ENCODE peak calls at places on chromosomes 3 and 15, in seven cellular contexts. One of them, this sample, is unnamed.

GRCh38 chr15:63244399-63244798 is 33.0 kb upstream of the APH1B start:
- DNase-seq in NB4: no peak
- DNase-seq in choroid plexus epithelial cell: peak
- DNase-seq in fibroblast of the aortic adventitia: peak
- DNase-seq in progenitor cell of endocrine pancreas: no peak
- DNase-seq in astrocyte of the spinal cord: peak
- DNase-seq in neural crest cell: no peak
- DNase-seq in this sample: no peak

GRCh38 chr15:48579945-48580671 is 65.4 kb downstream of the FBN1 start:
- DNase-seq in choroid plexus epithelial cell: peak
- DNase-seq in NB4: no peak
- DNase-seq in neural crest cell: no peak
- DNase-seq in progenitor cell of endocrine pancreas: no peak
- DNase-seq in astrocyte of the spinal cord: no peak
- DNase-seq in fibroblast of the aortic adventitia: peak
- DNase-seq in this sample: no peak

GRCh38 chr3:54663558-54664114 is 264.2 kb downstream of the LRTM1 start:
- DNase-seq in neural crest cell: no peak
- DNase-seq in astrocyte of the spinal cord: no peak
- DNase-seq in NB4: no peak
- DNase-seq in progenitor cell of endocrine pancreas: no peak
- DNase-seq in fibroblast of the aortic adventitia: no peak
- DNase-seq in choroid plexus epithelial cell: no peak
- DNase-seq in this sample: no peak

GRCh38 chr15:77186518-77187095 is 115.7 kb upstream of the TSPAN3 start:
- DNase-seq in astrocyte of the spinal cord: peak
- DNase-seq in choroid plexus epithelial cell: peak
- DNase-seq in progenitor cell of endocrine pancreas: no peak
- DNase-seq in neural crest cell: no peak
- DNase-seq in NB4: peak
- DNase-seq in fibroblast of the aortic adventitia: peak
- DNase-seq in this sample: peak

GRCh38 chr15:36221992-36222391 is 357.4 kb upstream of the CDIN1 start:
- DNase-seq in NB4: peak
- DNase-seq in astrocyte of the spinal cord: no peak
- DNase-seq in choroid plexus epithelial cell: no peak
- DNase-seq in neural crest cell: no peak
- DNase-seq in fibroblast of the aortic adventitia: no peak
- DNase-seq in progenitor cell of endocrine pancreas: no peak
- DNase-seq in this sample: no peak

GRCh38 chr3:143536817-143537535 is 311.3 kb downstream of the SLC9A9 start:
- DNase-seq in choroid plexus epithelial cell: peak
- DNase-seq in neural crest cell: no peak
- DNase-seq in astrocyte of the spinal cord: peak
- DNase-seq in fibroblast of the aortic adventitia: peak
- DNase-seq in progenitor cell of endocrine pancreas: no peak
- DNase-seq in NB4: no peak
- DNase-seq in this sample: peak

GRCh38 chr3:193305356-193305755 is 64.3 kb downstream of the PLAAT1 start:
- DNase-seq in NB4: no peak
- DNase-seq in astrocyte of the spinal cord: no peak
- DNase-seq in progenitor cell of endocrine pancreas: no peak
- DNase-seq in neural crest cell: no peak
- DNase-seq in choroid plexus epithelial cell: no peak
- DNase-seq in fibroblast of the aortic adventitia: no peak
- DNase-seq in this sample: no peak

GRCh38 chr15:88031461-88031860 is 225.1 kb downstream of the NTRK3 start:
- DNase-seq in choroid plexus epithelial cell: no peak
- DNase-seq in fibroblast of the aortic adventitia: no peak
- DNase-seq in progenitor cell of endocrine pancreas: no peak
- DNase-seq in NB4: no peak
- DNase-seq in neural crest cell: no peak
- DNase-seq in astrocyte of the spinal cord: no peak
- DNase-seq in this sample: no peak

GRCh38 chr3:95721938-95722337 is 1092.5 kb upstream of the EPHA6 start:
- DNase-seq in astrocyte of the spinal cord: no peak
- DNase-seq in NB4: peak
- DNase-seq in neural crest cell: no peak
- DNase-seq in fibroblast of the aortic adventitia: peak
- DNase-seq in choroid plexus epithelial cell: no peak
- DNase-seq in progenitor cell of endocrine pancreas: no peak
- DNase-seq in this sample: no peak

GRCh38 chr3:11434017-11434526 is 161.9 kb downstream of the ATG7 start:
- DNase-seq in NB4: no peak
- DNase-seq in choroid plexus epithelial cell: peak
- DNase-seq in fibroblast of the aortic adventitia: peak
- DNase-seq in progenitor cell of endocrine pancreas: no peak
- DNase-seq in neural crest cell: no peak
- DNase-seq in astrocyte of the spinal cord: peak
- DNase-seq in this sample: peak

GRCh38 chr15:89128320-89129122 is 40.3 kb downstream of the ABHD2 start:
- DNase-seq in fibroblast of the aortic adventitia: no peak
- DNase-seq in choroid plexus epithelial cell: no peak
- DNase-seq in progenitor cell of endocrine pancreas: no peak
- DNase-seq in NB4: peak
- DNase-seq in astrocyte of the spinal cord: no peak
- DNase-seq in neural crest cell: no peak
- DNase-seq in this sample: no peak

GRCh38 chr15:89129816-89130134 is 41.5 kb downstream of the ABHD2 start:
- DNase-seq in astrocyte of the spinal cord: no peak
- DNase-seq in NB4: no peak
- DNase-seq in fibroblast of the aortic adventitia: no peak
- DNase-seq in progenitor cell of endocrine pancreas: no peak
- DNase-seq in choroid plexus epithelial cell: no peak
- DNase-seq in neural crest cell: no peak
- DNase-seq in this sample: no peak

GRCh38 chr15:89129123-89129815 is 41.0 kb downstream of the ABHD2 start:
- DNase-seq in neural crest cell: peak
- DNase-seq in choroid plexus epithelial cell: peak
- DNase-seq in fibroblast of the aortic adventitia: peak
- DNase-seq in NB4: peak
- DNase-seq in progenitor cell of endocrine pancreas: no peak
- DNase-seq in astrocyte of the spinal cord: no peak
- DNase-seq in this sample: no peak

GRCh38 chr15:89125038-89125826 is 37.0 kb downstream of the ABHD2 start:
- DNase-seq in choroid plexus epithelial cell: no peak
- DNase-seq in NB4: no peak
- DNase-seq in neural crest cell: no peak
- DNase-seq in astrocyte of the spinal cord: no peak
- DNase-seq in progenitor cell of endocrine pancreas: no peak
- DNase-seq in fibroblast of the aortic adventitia: no peak
- DNase-seq in this sample: no peak

GRCh38 chr15:89127054-89127702 is 38.9 kb downstream of the ABHD2 start:
- DNase-seq in astrocyte of the spinal cord: no peak
- DNase-seq in fibroblast of the aortic adventitia: peak
- DNase-seq in progenitor cell of endocrine pancreas: no peak
- DNase-seq in neural crest cell: no peak
- DNase-seq in choroid plexus epithelial cell: no peak
- DNase-seq in NB4: no peak
- DNase-seq in this sample: no peak
- TF ChIP-seq CTCF in astrocyte of the spinal cord: no peak
- TF ChIP-seq CTCF in fibroblast of the aortic adventitia: peak
- TF ChIP-seq CTCF in progenitor cell of endocrine pancreas: no peak
- TF ChIP-seq CTCF in neural crest cell: no peak
- TF ChIP-seq CTCF in choroid plexus epithelial cell: peak
- TF ChIP-seq CTCF in NB4: no peak
- TF ChIP-seq CTCF in this sample: no peak

GRCh38 chr15:92968926-92969664 is 69.0 kb downstream of the CHD2 start:
- DNase-seq in fibroblast of the aortic adventitia: peak
- DNase-seq in NB4: peak
- DNase-seq in astrocyte of the spinal cord: no peak
- DNase-seq in choroid plexus epithelial cell: peak
- DNase-seq in progenitor cell of endocrine pancreas: no peak
- DNase-seq in neural crest cell: no peak
- DNase-seq in this sample: no peak
- TF ChIP-seq CTCF in fibroblast of the aortic adventitia: peak
- TF ChIP-seq CTCF in NB4: no peak
- TF ChIP-seq CTCF in astrocyte of the spinal cord: no peak
- TF ChIP-seq CTCF in choroid plexus epithelial cell: peak
- TF ChIP-seq CTCF in progenitor cell of endocrine pancreas: no peak
- TF ChIP-seq CTCF in neural crest cell: peak
- TF ChIP-seq CTCF in this sample: no peak

GRCh38 chr3:99114565-99115291 is 213.2 kb upstream of the DCBLD2 start:
- DNase-seq in fibroblast of the aortic adventitia: peak
- DNase-seq in progenitor cell of endocrine pancreas: no peak
- DNase-seq in neural crest cell: no peak
- DNase-seq in choroid plexus epithelial cell: peak
- DNase-seq in astrocyte of the spinal cord: peak
- DNase-seq in NB4: peak
- DNase-seq in this sample: no peak
- TF ChIP-seq CTCF in fibroblast of the aortic adventitia: peak
- TF ChIP-seq CTCF in progenitor cell of endocrine pancreas: peak
- TF ChIP-seq CTCF in neural crest cell: peak
- TF ChIP-seq CTCF in choroid plexus epithelial cell: peak
- TF ChIP-seq CTCF in astrocyte of the spinal cord: peak
- TF ChIP-seq CTCF in NB4: peak
- TF ChIP-seq CTCF in this sample: peak

DNA sequence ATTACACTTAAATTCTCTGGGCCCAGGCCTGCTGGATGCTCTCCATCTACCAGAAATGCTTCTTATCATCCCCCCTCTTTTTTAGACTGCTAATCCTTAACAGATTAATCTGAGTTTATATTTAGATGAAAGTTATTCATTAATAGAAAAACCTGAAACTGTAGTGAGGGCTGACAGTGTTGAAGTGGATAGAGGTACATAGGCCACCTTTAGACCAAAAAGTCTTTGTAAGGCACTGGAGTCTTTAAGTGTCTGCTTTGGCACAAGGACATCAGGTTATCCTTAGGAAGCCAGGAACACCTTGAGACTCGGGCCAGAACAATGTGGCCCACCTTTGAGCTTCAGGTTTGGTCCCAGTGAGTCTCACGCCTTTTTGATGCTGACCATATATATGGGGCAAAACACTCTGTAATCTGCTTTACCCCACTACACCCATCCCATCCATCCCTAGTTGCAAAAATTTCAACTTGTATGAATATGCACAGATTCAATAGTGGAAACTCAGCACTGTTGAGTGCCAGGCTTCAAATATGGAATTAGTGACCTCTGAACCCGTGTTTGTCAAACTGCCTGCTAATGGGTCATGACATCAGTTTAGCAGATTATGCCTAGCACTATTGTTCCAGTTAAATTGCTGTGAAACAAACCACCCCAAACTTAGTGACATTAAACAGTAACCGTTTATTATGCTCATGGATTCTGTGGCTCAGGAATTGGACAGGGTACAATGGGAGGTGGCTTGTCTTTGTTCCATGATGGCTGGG is 44.0 kb downstream of the PDE8A start:
- DNase-seq in astrocyte of the spinal cord: no peak
- DNase-seq in progenitor cell of endocrine pancreas: no peak
- DNase-seq in NB4: no peak
- DNase-seq in choroid plexus epithelial cell: no peak
- DNase-seq in fibroblast of the aortic adventitia: no peak
- DNase-seq in neural crest cell: no peak
- DNase-seq in this sample: no peak
- TF ChIP-seq CTCF in astrocyte of the spinal cord: no peak
- TF ChIP-seq CTCF in progenitor cell of endocrine pancreas: no peak
- TF ChIP-seq CTCF in NB4: no peak
- TF ChIP-seq CTCF in choroid plexus epithelial cell: no peak
- TF ChIP-seq CTCF in fibroblast of the aortic adventitia: no peak
- TF ChIP-seq CTCF in neural crest cell: no peak
- TF ChIP-seq CTCF in this sample: no peak

GRCh38 chr3:79380581-79380980 is 387.2 kb downstream of the ROBO1 start:
- DNase-seq in neural crest cell: no peak
- DNase-seq in NB4: no peak
- DNase-seq in choroid plexus epithelial cell: no peak
- DNase-seq in fibroblast of the aortic adventitia: no peak
- DNase-seq in progenitor cell of endocrine pancreas: no peak
- DNase-seq in astrocyte of the spinal cord: no peak
- DNase-seq in this sample: peak

GRCh38 chr3:79390352-79390751 is 377.4 kb downstream of the ROBO1 start:
- DNase-seq in fibroblast of the aortic adventitia: no peak
- DNase-seq in progenitor cell of endocrine pancreas: no peak
- DNase-seq in astrocyte of the spinal cord: no peak
- DNase-seq in NB4: no peak
- DNase-seq in neural crest cell: no peak
- DNase-seq in choroid plexus epithelial cell: no peak
- DNase-seq in this sample: no peak

GRCh38 chr3:79383402-79384012 is 384.3 kb downstream of the ROBO1 start:
- DNase-seq in progenitor cell of endocrine pancreas: no peak
- DNase-seq in NB4: no peak
- DNase-seq in choroid plexus epithelial cell: peak
- DNase-seq in astrocyte of the spinal cord: peak
- DNase-seq in fibroblast of the aortic adventitia: peak
- DNase-seq in neural crest cell: no peak
- DNase-seq in this sample: peak

DNA sequence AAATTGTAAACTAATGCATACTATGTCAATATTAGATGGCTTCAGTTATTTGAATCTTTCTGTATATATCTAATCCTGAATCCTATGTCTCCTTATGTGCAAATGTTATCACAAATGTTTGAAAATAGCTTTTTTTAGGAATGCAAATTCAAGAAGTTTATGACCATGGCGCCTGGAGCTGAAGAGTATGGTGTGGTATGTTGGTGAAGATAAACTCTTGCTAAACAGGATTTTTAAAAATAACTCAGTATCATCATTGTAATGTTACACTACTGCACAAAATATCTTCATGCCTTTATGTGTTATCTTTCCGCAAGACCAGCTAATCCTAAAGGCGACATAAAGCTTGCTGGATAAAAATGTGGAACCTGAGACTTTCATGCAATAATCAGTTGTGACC is 382.6 kb downstream of the ROBO1 start:
- DNase-seq in progenitor cell of endocrine pancreas: no peak
- DNase-seq in astrocyte of the spinal cord: no peak
- DNase-seq in neural crest cell: no peak
- DNase-seq in choroid plexus epithelial cell: no peak
- DNase-seq in fibroblast of the aortic adventitia: no peak
- DNase-seq in NB4: no peak
- DNase-seq in this sample: no peak
- TF ChIP-seq CTCF in progenitor cell of endocrine pancreas: no peak
- TF ChIP-seq CTCF in astrocyte of the spinal cord: no peak
- TF ChIP-seq CTCF in neural crest cell: no peak
- TF ChIP-seq CTCF in choroid plexus epithelial cell: no peak
- TF ChIP-seq CTCF in fibroblast of the aortic adventitia: no peak
- TF ChIP-seq CTCF in NB4: no peak
- TF ChIP-seq CTCF in this sample: no peak

DNA sequence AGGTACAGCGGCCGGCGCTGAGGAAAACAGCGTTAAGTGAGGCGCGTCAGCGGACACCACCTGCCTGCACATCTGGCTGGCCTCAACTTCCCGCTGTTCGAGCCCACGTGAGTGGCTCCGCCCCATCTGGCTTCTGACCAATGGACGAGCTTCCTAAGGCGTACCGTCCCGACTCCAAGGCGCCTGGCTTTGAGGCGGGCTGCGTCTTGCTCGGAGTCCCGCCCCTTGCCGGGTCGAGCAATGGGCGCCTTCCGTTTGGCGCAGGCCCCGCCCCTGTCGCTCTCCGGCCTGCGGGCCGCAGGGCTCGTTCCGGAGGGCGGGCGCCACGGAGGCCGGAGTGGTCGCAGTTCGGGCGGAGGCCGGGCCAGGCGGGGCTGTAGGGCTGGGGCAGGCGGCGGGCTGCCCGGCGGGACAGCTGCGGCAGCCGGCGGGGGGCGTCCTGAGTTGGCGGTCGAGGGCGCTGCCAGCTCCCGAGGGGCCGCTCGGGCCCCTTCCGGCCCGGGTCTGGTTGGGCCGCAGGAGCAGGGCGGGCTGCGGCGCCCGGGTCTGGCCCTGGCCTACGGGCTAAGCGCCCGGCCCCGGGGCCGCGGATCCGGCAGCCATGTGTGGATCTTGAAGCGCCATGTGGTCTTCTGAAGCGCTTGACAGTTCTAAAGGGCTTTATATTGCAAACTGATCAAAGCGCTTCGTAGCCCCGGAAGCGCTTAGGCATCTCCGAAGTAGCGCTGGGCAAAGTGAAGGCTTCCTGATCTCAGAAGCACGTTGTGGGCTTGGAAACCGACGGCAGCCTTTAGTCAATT is at the start of gene TATDN2:
- DNase-seq in choroid plexus epithelial cell: peak
- DNase-seq in neural crest cell: peak
- DNase-seq in fibroblast of the aortic adventitia: peak
- DNase-seq in NB4: peak
- DNase-seq in astrocyte of the spinal cord: peak
- DNase-seq in progenitor cell of endocrine pancreas: peak
- DNase-seq in this sample: peak
- TF ChIP-seq CTCF in choroid plexus epithelial cell: no peak
- TF ChIP-seq CTCF in neural crest cell: no peak
- TF ChIP-seq CTCF in fibroblast of the aortic adventitia: no peak
- TF ChIP-seq CTCF in NB4: no peak
- TF ChIP-seq CTCF in astrocyte of the spinal cord: no peak
- TF ChIP-seq CTCF in progenitor cell of endocrine pancreas: peak
- TF ChIP-seq CTCF in this sample: no peak

This sample was measured in foreskin fibroblast.